ENCODE peak calls at places on chromosomes 7 and 10, in ten cellular contexts. P is heart left ventricle, X is caudate nucleus, E is fibroblast of lung, V is colonic mucosa, C is A549, B is body of pancreas, Z is IMR-90, I is small intestine, H is substantia nigra. D is an unnamed sample.

GRCh38 chr10:124660404-124661125 is 83.6 kb downstream of the FAM53B start:
- DNase-seq in X (no peak), C (no peak), Z (no peak), I (no peak), P (no peak), H (no peak), B (peak; percentile 48), V (no peak), E (no peak), D (no peak)

GRCh38 chr7:140674899-140675701 is 2.4 kb downstream of the ADCK2 start:
- DNase-seq in I (no peak), V (peak; percentile 44), B (peak; percentile 22), C (peak; percentile 60), H (peak; percentile 39), E (peak; percentile 77), X (no peak), P (no peak), Z (peak; percentile 57), D (no peak)

GRCh38 chr7:154571772-154572171 is 431.2 kb downstream of the PAXIP1 start:
- DNase-seq in C (no peak), Z (no peak), X (no peak), E (no peak), V (no peak), B (no peak), P (no peak), H (no peak), I (no peak), D (no peak)

GRCh38 chr7:132049462-132050304 is 493.3 kb upstream of the PODXL start:
- DNase-seq in B (peak; percentile 42), Z (peak; percentile 17), E (peak; percentile 25), C (peak; percentile 26), V (peak; percentile 78), I (peak; percentile 53), H (no peak), P (no peak), X (no peak), D (no peak)

GRCh38 chr10:629186-629998 is 60.1 kb downstream of the DIP2C start:
- DNase-seq in I (no peak), E (no peak), V (no peak), B (no peak), Z (no peak), C (no peak), H (no peak), P (no peak), X (no peak), D (no peak)

GRCh38 chr7:2567663-2568238 is 9.0 kb downstream of the IQCE start:
- DNase-seq in B (no peak), V (no peak), Z (peak; percentile 38), H (peak; percentile 53), I (peak; percentile 27), E (peak; percentile 53), C (no peak), P (peak; percentile 43), X (no peak), D (no peak)

GRCh38 chr10:92929896-92930295 is 81.6 kb downstream of the EXOC6 start:
- DNase-seq in P (no peak), X (no peak), E (no peak), H (no peak), V (no peak), Z (no peak), B (no peak), C (no peak), I (no peak), D (no peak)

GRCh38 chr10:113487154-113487553 is 65.7 kb upstream of the HABP2 start:
- DNase-seq in V (no peak), X (no peak), Z (no peak), C (no peak), E (no peak), P (no peak), I (no peak), B (no peak), H (no peak), D (no peak)

GRCh38 chr10:69335063-69335587 is 56.8 kb downstream of the HK1 start:
- DNase-seq in H (peak; percentile 47), B (no peak), E (peak; percentile 80), C (no peak), V (no peak), P (peak; percentile 65), X (no peak), I (no peak), Z (no peak), D (no peak)

GRCh38 chr7:94314526-94314925 is 80.2 kb upstream of the COL1A2 start:
- DNase-seq in H (no peak), B (no peak), X (no peak), P (no peak), C (no peak), E (no peak), V (no peak), Z (no peak), I (no peak), D (no peak)

GRCh38 chr10:51246156-51246555 is 171.9 kb downstream of the PRKG1 start:
- DNase-seq in V (no peak), Z (no peak), X (no peak), P (no peak), E (no peak), H (no peak), B (no peak), I (no peak), C (no peak), D (no peak)

GRCh38 chr10:75104842-75105241 is 6.6 kb upstream of the SAMD8 start:
- DNase-seq in V (no peak), X (no peak), P (no peak), E (no peak), I (no peak), C (no peak), Z (no peak), H (no peak), B (no peak), D (no peak)

GRCh38 chr7:75963383-75963995 is 30.9 kb downstream of the TMEM120A start:
- DNase-seq in P (peak; percentile 25), X (no peak), B (no peak), V (no peak), I (no peak), E (no peak), H (no peak), C (no peak), Z (no peak), D (no peak)

GRCh38 chr10:89090760-89091455 is 100.3 kb downstream of the FAS start:
- DNase-seq in Z (peak; percentile 36), C (no peak), E (peak; percentile 77), X (no peak), H (no peak), B (no peak), I (no peak), V (no peak), P (no peak), D (peak; percentile 23)
- H3K27ac ChIP-seq in Z (no peak overlapping the region), C (no peak overlapping the region), E (no peak overlapping the region), X (no peak overlapping the region), H (no peak overlapping the region), B (no peak overlapping the region), I (no peak overlapping the region), V (no peak overlapping the region), P (no peak overlapping the region), D (no peak overlapping the region)

DNA sequence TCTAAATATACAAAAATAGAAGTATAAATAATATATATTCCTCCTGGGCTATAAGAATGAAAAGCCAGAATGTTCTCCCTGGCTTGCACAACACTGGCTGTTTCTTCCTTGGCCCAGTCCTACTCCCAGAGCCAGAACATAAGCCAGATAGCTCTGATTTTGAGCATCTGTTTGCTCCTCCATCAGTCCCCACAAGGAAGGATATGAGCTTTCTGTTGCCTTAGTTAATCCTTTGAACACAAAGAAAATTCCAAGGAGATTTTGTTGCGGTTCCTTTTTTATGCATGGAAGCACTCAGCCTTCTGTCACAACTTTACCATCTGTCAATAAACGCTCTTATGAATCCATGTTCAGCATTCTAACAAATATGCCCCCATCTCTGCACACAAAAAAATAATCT is 361.8 kb downstream of the IPMK start:
- DNase-seq in B (no peak), X (no peak), H (no peak), Z (no peak), E (no peak), I (no peak), C (no peak), P (no peak), V (no peak), D (no peak)
- H3K27ac ChIP-seq in B (no peak overlapping the region), X (no peak overlapping the region), H (no peak overlapping the region), Z (no peak overlapping the region), E (no peak overlapping the region), I (no peak overlapping the region), C (no peak overlapping the region), P (no peak overlapping the region), V (no peak overlapping the region), D (no peak overlapping the region)

DNA sequence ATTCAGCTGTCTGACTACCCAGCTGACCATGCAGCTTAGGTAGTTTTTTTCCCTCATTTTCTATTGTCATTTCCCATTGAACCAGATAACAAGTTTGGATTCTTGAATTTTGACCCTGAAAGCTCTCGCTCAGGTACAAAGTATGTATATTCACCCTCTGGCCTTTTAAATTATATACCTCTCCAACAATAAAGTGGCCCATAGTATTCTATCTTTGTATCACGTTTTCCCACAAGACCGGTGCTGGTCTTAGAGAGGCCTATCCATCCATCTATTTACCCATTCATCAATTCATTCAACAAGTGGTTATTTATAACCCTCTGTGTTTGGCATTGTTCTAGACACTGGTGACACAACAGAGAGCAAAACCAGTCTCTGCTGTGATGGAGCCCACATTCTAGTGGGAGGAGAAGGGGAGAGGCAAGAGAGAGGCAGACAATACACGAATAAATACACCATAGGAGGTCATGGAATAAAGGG is 35.2 kb upstream of the NPSR1 start:
- DNase-seq in Z (no peak), E (no peak), P (no peak), H (no peak), X (no peak), B (no peak), I (no peak), V (no peak), C (no peak), D (no peak)
- H3K27ac ChIP-seq in Z (no peak overlapping the region), E (no peak overlapping the region), P (no peak overlapping the region), H (no peak overlapping the region), X (no peak overlapping the region), B (no peak overlapping the region), I (no peak overlapping the region), V (no peak overlapping the region), C (no peak overlapping the region), D (no peak overlapping the region)

GRCh38 chr7:27782849-27783248 is 42.9 kb downstream of the TAX1BP1 start:
- DNase-seq in C (no peak), Z (peak; percentile 39), I (no peak), E (no peak), V (no peak), H (no peak), B (no peak), X (no peak), P (no peak), D (no peak)

GRCh38 chr7:27793780-27794179 is 53.8 kb downstream of the TAX1BP1 start:
- DNase-seq in B (no peak), I (no peak), H (no peak), P (no peak), X (no peak), V (no peak), Z (peak; percentile 60), C (no peak), E (peak; percentile 28), D (no peak)

GRCh38 chr7:27784399-27785053 is 44.6 kb downstream of the TAX1BP1 start:
- DNase-seq in B (peak; percentile 30), E (peak; percentile 68), X (no peak), I (peak; percentile 34), C (peak; percentile 86), V (peak; percentile 27), P (no peak), Z (peak; percentile 70), H (no peak), D (peak; percentile 65)

DNA sequence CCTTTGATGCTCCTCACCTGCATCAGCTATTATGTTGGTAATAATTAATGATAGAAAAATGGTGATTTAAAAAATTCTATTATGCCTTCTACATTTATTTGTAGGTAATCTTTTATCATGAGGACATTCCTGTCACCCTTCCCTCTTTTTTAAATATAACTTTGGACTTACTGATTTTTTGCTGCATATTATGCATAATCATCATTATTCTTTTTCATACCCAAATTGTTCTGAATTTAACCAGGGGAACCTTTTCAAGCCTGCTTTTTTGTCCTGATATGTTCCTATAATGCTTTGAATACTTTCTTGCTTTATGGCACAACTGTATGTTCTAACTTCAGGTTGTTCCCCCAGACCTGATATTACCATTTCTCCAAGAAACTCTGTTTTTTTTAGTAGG is 48.5 kb downstream of the TAX1BP1 start:
- DNase-seq in H (no peak), P (no peak), E (no peak), I (no peak), C (no peak), V (no peak), X (no peak), B (no peak), Z (no peak), D (no peak)
- H3K27ac ChIP-seq in H (no peak overlapping the region), P (no peak overlapping the region), E (no peak overlapping the region), I (no peak overlapping the region), C (no peak overlapping the region), V (no peak overlapping the region), X (no peak overlapping the region), B (no peak overlapping the region), Z (no peak overlapping the region), D (no peak overlapping the region)

D was measured in CD4-positive, CD25-positive, alpha-beta regulatory T cell.